ENCODE peak calls at places on chromosomes 5 and 9, in seven cellular contexts. L is prostate gland; B is mammary epithelial cell; Q is left ventricle myocardium inferior; F is heart left ventricle; J is heart right ventricle; D is CD8-positive, alpha-beta T cell. X is an unnamed sample. For H3K4me1 and H3K9me3, the result is how much of the 10 kb centered on the place peaks cover.

GRCh38 chr9:95494416-95495371 is 22.1 kb downstream of the PTCH1 start:
- DNase-seq in F (no peak), B (no peak), L (peak), J (no peak), Q (no peak), D (peak), X (peak)

GRCh38 chr5:171269717-171270116 is 39.3 kb upstream of the TLX3 start:
- DNase-seq in J (no peak), F (no peak), Q (no peak), B (no peak), L (no peak), D (no peak), X (no peak)

GRCh38 chr9:129810788-129811187 is 7.8 kb downstream of the TOR1B start:
- DNase-seq in F (no peak), J (no peak), L (no peak), B (no peak), D (no peak), Q (no peak), X (no peak)

GRCh38 chr9:114968710-114969109 is 38.3 kb upstream of the TNFSF8 start:
- DNase-seq in L (no peak), B (peak), D (no peak), J (no peak), Q (no peak), F (no peak), X (no peak)

GRCh38 chr5:157359350-157359910 is 93.5 kb downstream of the CYFIP2 start:
- DNase-seq in B (no peak), L (no peak), F (no peak), J (no peak), Q (no peak), D (no peak), X (peak)

GRCh38 chr5:135560858-135561257 is 17.9 kb downstream of the CXCL14 start:
- DNase-seq in L (peak), F (peak), D (peak), B (peak), Q (peak), J (peak), X (peak)

GRCh38 chr5:17157294-17157693 is 60.1 kb upstream of the BASP1 start:
- DNase-seq in F (no peak), J (no peak), B (no peak), D (no peak), L (no peak), Q (no peak), X (no peak)

GRCh38 chr5:129904667-129905466 is 602 bp downstream of the CHSY3 start:
- DNase-seq in F (peak), J (peak), Q (peak), D (no peak), L (peak), B (peak), X (peak)

GRCh38 chr5:67793966-67794365 is 421.6 kb upstream of the PIK3R1 start:
- DNase-seq in Q (no peak), J (no peak), L (no peak), D (no peak), B (no peak), F (no peak), X (no peak)

DNA sequence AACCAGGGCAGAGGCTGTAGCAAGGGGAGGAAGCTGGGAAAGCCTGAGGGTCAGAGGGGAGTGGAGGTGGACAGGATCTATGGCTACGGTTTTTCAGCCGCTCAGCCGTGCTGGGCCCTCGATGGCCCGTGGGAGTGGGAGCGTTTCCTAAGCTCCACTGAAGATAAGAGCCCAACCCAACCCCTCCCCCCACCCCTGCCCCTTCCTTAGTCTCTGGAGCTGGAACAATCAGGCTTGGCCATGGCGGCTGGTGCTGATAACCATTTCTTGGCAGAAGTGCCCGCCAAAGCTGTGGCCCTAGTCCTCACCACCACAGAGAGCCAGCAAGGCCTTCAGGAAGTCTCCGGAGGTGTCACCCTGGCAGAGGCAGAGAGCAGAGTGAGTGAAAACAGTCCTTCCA is 20.3 kb upstream of the TNIP1 start:
- DNase-seq in F (no peak), L (no peak), D (no peak), Q (no peak), B (no peak), J (no peak), X (no peak)
- H3K4me1 ChIP-seq in F (under half), L (under half), D (under half), Q (half or more), B (under half), J (under half), X (under half)

GRCh38 chr5:167466992-167467391 is 824.5 kb upstream of the WWC1 start:
- DNase-seq in L (no peak), B (no peak), J (no peak), Q (no peak), F (no peak), D (no peak), X (no peak)
- H3K9me3 ChIP-seq in L (under half), B (under half), J (under half), Q (under half), F (under half), D (under half), X (under half)

GRCh38 chr5:78805474-78806124 is 157.0 kb upstream of the LHFPL2 start:
- DNase-seq in L (no peak), B (no peak), F (no peak), J (no peak), Q (no peak), D (no peak), X (no peak)

GRCh38 chr5:78806544-78806943 is 158.0 kb upstream of the LHFPL2 start:
- DNase-seq in B (peak), L (no peak), Q (no peak), D (no peak), J (no peak), F (no peak), X (no peak)

GRCh38 chr5:78803386-78803785 is 154.8 kb upstream of the LHFPL2 start:
- DNase-seq in Q (peak), D (no peak), J (peak), F (peak), L (no peak), B (no peak), X (peak)

GRCh38 chr5:78808380-78808779 is 159.8 kb upstream of the LHFPL2 start:
- DNase-seq in B (no peak), L (no peak), J (no peak), F (no peak), D (no peak), Q (peak), X (no peak)

DNA sequence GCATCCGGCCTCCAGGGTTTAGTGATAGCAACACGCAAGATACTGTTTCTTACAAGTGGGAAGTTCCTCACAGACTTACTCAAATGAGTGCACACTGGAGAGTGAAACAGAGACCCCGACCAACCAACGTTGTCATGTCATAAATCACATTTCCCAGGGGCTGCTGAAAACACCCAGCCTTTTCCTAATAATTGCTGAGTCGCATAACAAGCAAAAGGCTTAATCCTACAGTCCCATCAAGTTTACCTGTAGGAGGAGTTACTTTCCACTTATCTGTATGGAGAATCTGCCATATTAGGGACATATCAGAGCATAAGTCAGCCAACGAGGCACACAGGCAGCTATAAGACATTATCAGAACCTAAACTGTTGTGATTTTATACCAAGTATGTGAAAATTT is 156.4 kb upstream of the LHFPL2 start:
- DNase-seq in F (no peak), L (no peak), D (no peak), Q (no peak), B (no peak), J (no peak), X (no peak)
- TF ChIP-seq CTCF in F (no peak), L (no peak), D (no peak), Q (no peak), B (no peak), J (no peak), X (no peak)

DNA sequence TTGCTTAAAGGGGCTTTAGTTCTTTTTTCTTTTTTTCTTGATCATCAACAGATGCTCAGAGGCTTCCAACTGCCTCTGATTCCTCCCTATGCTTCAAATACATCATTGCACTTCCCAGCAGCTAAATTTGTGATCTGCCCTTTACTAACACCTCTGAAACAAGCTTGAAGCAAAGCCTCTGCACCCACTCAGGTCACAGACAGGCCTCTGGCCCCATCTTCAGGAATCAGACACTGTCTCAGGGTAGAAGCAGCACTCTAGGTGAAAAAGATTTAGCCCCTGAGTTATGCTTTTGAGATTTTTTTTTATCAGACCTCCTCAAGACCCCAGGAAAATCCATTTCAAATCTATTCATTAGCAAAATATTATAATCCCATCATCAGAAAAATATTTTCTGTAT is 91.5 kb downstream of the MAMDC2 start:
- DNase-seq in B (no peak), F (no peak), L (no peak), D (no peak), J (no peak), Q (no peak), X (no peak)
- H3K4me1 ChIP-seq in B (under half), F (under half), L (under half), D (under half), J (under half), Q (under half), X (under half)

DNA sequence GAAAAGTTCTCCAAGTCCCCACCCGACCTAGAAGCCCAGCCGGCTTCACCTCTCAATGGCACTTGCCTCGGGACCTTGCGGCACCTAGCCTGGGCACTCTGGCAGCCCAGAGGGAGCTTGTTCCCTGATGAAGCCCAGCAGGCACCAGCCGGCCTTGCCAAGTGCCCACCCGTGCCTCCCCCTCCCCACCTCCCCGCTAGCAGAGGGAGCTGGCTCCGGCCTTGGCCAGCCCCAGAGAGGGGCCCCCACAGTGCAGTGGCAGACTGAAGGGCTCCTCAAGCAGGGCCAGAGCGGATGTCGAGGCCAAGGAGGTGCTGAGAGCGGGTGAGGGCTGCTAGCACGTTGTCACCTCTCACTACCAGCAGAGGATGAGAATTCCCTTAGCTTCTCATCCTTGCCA is 37.6 kb upstream of the CAVIN4 start:
- DNase-seq in D (no peak), F (no peak), J (no peak), B (no peak), Q (no peak), L (no peak), X (no peak)
- H3K9me3 ChIP-seq in D (under half), F (under half), J (under half), B (under half), Q (under half), L (under half), X (under half)